ENCODE peak calls at places on chromosomes 12 and 14, in seven cellular contexts. One of them, this sample, is unnamed.

GRCh38 chr12:49828143-49829091 is at the start of gene NCKAP5L:
- DNase-seq in AG09309: peak; percentile 81
- DNase-seq in mucosa of descending colon: peak; percentile 97
- DNase-seq in retinal pigment epithelial cell: peak; percentile 76
- DNase-seq in endothelial cell: peak; percentile 97
- DNase-seq in pancreas: peak; percentile 96
- DNase-seq in AG10803: peak; percentile 97
- DNase-seq in this sample: peak; percentile 81

GRCh38 chr12:98578821-98579220 is 14.7 kb upstream of the SLC25A3 start:
- DNase-seq in AG09309: no peak
- DNase-seq in mucosa of descending colon: no peak
- DNase-seq in retinal pigment epithelial cell: no peak
- DNase-seq in endothelial cell: no peak
- DNase-seq in pancreas: no peak
- DNase-seq in AG10803: no peak
- DNase-seq in this sample: no peak

GRCh38 chr12:69097619-69098368 is 141.6 kb upstream of the CPSF6 start:
- DNase-seq in AG09309: peak; percentile 14
- DNase-seq in mucosa of descending colon: no peak
- DNase-seq in retinal pigment epithelial cell: no peak
- DNase-seq in endothelial cell: no peak
- DNase-seq in pancreas: no peak
- DNase-seq in AG10803: peak; percentile 67
- DNase-seq in this sample: no peak

GRCh38 chr12:121537814-121538698 is 42.8 kb downstream of the KDM2B start:
- DNase-seq in AG09309: no peak
- DNase-seq in mucosa of descending colon: no peak
- DNase-seq in retinal pigment epithelial cell: no peak
- DNase-seq in endothelial cell: peak; percentile 24
- DNase-seq in pancreas: peak; percentile 75
- DNase-seq in AG10803: no peak
- DNase-seq in this sample: no peak

GRCh38 chr12:54161481-54162437 is 27.0 kb downstream of the SMUG1 start:
- DNase-seq in AG09309: no peak
- DNase-seq in mucosa of descending colon: no peak
- DNase-seq in retinal pigment epithelial cell: no peak
- DNase-seq in endothelial cell: no peak
- DNase-seq in pancreas: no peak
- DNase-seq in AG10803: no peak
- DNase-seq in this sample: no peak

GRCh38 chr12:109997393-109997792 is 1.2 kb upstream of the GIT2 start:
- DNase-seq in AG09309: no peak
- DNase-seq in mucosa of descending colon: no peak
- DNase-seq in retinal pigment epithelial cell: no peak
- DNase-seq in endothelial cell: no peak
- DNase-seq in pancreas: no peak
- DNase-seq in AG10803: no peak
- DNase-seq in this sample: no peak

GRCh38 chr12:31603546-31604009 is 12.6 kb upstream of the DENND5B start:
- DNase-seq in AG09309: no peak
- DNase-seq in mucosa of descending colon: no peak
- DNase-seq in retinal pigment epithelial cell: no peak
- DNase-seq in endothelial cell: no peak
- DNase-seq in pancreas: no peak
- DNase-seq in AG10803: no peak
- DNase-seq in this sample: no peak

GRCh38 chr14:61280526-61281185 is 482 bp downstream of the TMEM30B start:
- DNase-seq in AG09309: no peak
- DNase-seq in mucosa of descending colon: peak; percentile 82
- DNase-seq in retinal pigment epithelial cell: no peak
- DNase-seq in endothelial cell: peak; percentile 76
- DNase-seq in pancreas: peak; percentile 92
- DNase-seq in AG10803: peak; percentile 16
- DNase-seq in this sample: no peak

GRCh38 chr12:113298861-113299545 is 35.9 kb downstream of the SLC8B1 start:
- DNase-seq in AG09309: no peak
- DNase-seq in mucosa of descending colon: peak; percentile 60
- DNase-seq in retinal pigment epithelial cell: no peak
- DNase-seq in endothelial cell: no peak
- DNase-seq in pancreas: no peak
- DNase-seq in AG10803: peak; percentile 47
- DNase-seq in this sample: no peak

GRCh38 chr14:76115010-76115422 is 36.7 kb upstream of the GPATCH2L start:
- DNase-seq in AG09309: no peak
- DNase-seq in mucosa of descending colon: no peak
- DNase-seq in retinal pigment epithelial cell: no peak
- DNase-seq in endothelial cell: no peak
- DNase-seq in pancreas: no peak
- DNase-seq in AG10803: no peak
- DNase-seq in this sample: no peak

GRCh38 chr12:68842123-68842522 is 34.1 kb downstream of the MDM2 start:
- DNase-seq in AG09309: no peak
- DNase-seq in mucosa of descending colon: no peak
- DNase-seq in retinal pigment epithelial cell: no peak
- DNase-seq in endothelial cell: no peak
- DNase-seq in pancreas: no peak
- DNase-seq in AG10803: no peak
- DNase-seq in this sample: no peak

GRCh38 chr12:19779393-19780056 is 340.2 kb downstream of the AEBP2 start:
- DNase-seq in AG09309: no peak
- DNase-seq in mucosa of descending colon: no peak
- DNase-seq in retinal pigment epithelial cell: no peak
- DNase-seq in endothelial cell: no peak
- DNase-seq in pancreas: peak; percentile 31
- DNase-seq in AG10803: peak; percentile 12
- DNase-seq in this sample: no peak

GRCh38 chr14:63972323-63972932 is 119.6 kb downstream of the SYNE2 start:
- DNase-seq in AG09309: no peak
- DNase-seq in mucosa of descending colon: no peak
- DNase-seq in retinal pigment epithelial cell: no peak
- DNase-seq in endothelial cell: no peak
- DNase-seq in pancreas: no peak
- DNase-seq in AG10803: no peak
- DNase-seq in this sample: no peak

GRCh38 chr12:38158428-38159091 is 158.0 kb upstream of the ALG10B start:
- DNase-seq in AG09309: no peak
- DNase-seq in mucosa of descending colon: no peak
- DNase-seq in retinal pigment epithelial cell: no peak
- DNase-seq in endothelial cell: no peak
- DNase-seq in pancreas: no peak
- DNase-seq in AG10803: no peak
- DNase-seq in this sample: no peak

GRCh38 chr14:36091096-36091495 is 85.4 kb downstream of the PTCSC3 start:
- DNase-seq in AG09309: peak; percentile 56
- DNase-seq in mucosa of descending colon: no peak
- DNase-seq in retinal pigment epithelial cell: peak; percentile 89
- DNase-seq in endothelial cell: no peak
- DNase-seq in pancreas: no peak
- DNase-seq in AG10803: peak; percentile 96
- DNase-seq in this sample: peak; percentile 98
- TF ChIP-seq CTCF in AG09309: no peak
- TF ChIP-seq CTCF in mucosa of descending colon: no peak
- TF ChIP-seq CTCF in retinal pigment epithelial cell: no peak
- TF ChIP-seq CTCF in endothelial cell: no peak
- TF ChIP-seq CTCF in pancreas: no peak
- TF ChIP-seq CTCF in AG10803: no peak
- TF ChIP-seq CTCF in this sample: no peak

DNA sequence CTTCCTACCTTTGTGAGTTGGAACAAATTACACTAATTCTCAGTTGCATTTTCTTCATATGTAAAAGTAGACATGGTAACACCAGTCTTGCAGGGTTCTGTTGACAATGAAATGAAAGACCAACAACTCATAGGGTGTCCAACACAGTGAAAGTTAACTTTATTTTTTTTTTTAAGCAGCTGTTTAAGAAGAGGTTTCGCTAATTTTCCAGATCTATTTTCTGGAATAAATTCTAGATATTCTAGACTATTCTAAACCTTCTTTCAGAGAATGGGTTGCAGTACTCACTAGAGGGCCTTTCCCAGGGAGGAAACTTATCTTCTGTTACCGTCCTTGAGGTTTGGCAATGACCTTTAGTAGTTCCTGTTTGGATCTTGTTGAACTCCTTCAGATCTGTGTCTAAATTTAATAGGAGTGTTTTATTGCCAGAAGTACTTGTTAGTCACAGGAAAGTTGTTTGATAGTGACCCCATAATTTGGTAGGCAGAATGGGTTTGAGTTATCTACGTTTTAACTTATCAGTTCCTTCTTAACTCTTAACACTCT is 2.8 kb upstream of the ART4 start:
- DNase-seq in AG09309: no peak
- DNase-seq in mucosa of descending colon: no peak
- DNase-seq in retinal pigment epithelial cell: no peak
- DNase-seq in endothelial cell: no peak
- DNase-seq in pancreas: no peak
- DNase-seq in AG10803: no peak
- DNase-seq in this sample: no peak
- TF ChIP-seq CTCF in AG09309: no peak
- TF ChIP-seq CTCF in mucosa of descending colon: no peak
- TF ChIP-seq CTCF in retinal pigment epithelial cell: no peak
- TF ChIP-seq CTCF in endothelial cell: no peak
- TF ChIP-seq CTCF in pancreas: no peak
- TF ChIP-seq CTCF in AG10803: no peak
- TF ChIP-seq CTCF in this sample: no peak

GRCh38 chr12:92574046-92574783 is 128.6 kb upstream of the PLEKHG7 start:
- DNase-seq in AG09309: no peak
- DNase-seq in mucosa of descending colon: no peak
- DNase-seq in retinal pigment epithelial cell: no peak
- DNase-seq in endothelial cell: peak; percentile 19
- DNase-seq in pancreas: no peak
- DNase-seq in AG10803: peak; percentile 39
- DNase-seq in this sample: no peak
- TF ChIP-seq CTCF in AG09309: peak; percentile 37
- TF ChIP-seq CTCF in mucosa of descending colon: no peak
- TF ChIP-seq CTCF in retinal pigment epithelial cell: peak; percentile 65
- TF ChIP-seq CTCF in endothelial cell: peak; percentile 26
- TF ChIP-seq CTCF in pancreas: no peak
- TF ChIP-seq CTCF in AG10803: peak; percentile 16
- TF ChIP-seq CTCF in this sample: peak; percentile 31

DNA sequence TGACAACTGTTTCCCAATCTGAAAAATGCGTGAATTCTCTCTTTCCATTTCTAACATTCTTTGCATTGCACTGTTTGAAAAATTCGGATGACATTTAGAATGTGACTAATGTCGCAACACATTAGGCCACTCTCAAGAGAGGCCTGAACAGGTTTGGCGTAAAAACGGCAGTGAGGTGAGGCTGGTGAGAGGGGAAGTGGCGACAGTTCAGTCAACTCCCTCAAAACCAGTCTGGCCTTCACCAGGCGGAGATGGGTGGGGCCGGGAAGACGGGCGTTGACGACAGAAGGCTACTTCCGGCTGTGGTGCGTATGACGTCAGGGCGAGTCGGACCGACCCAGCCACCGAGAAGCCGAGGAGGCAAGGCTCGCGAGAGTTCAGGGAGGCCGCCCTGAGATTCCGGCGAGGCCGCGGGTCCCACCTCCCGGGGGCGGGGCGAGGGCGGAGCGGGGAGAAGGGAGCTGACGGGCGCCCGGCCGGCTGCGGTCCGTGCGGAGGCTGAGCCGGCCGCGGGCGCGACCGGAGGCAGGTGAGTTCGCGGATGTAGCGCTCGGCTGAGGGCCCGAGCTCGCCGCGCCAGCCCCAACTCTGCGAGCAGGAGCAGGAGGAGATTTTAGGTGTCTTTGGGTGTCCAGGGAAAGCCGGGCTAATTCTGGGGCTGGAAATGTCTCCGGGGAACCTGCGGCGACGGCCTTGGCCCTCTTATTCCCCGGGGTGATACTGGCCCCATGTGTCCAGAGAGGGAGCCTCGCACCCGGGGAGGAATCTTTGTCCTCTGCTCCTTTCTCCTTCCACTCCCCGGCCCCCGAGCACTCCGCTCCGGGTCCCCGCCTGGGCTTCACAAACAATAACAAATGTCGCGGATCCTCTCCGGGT is at the start of gene STK38L:
- DNase-seq in AG09309: peak; percentile 66
- DNase-seq in mucosa of descending colon: peak; percentile 99
- DNase-seq in retinal pigment epithelial cell: peak; percentile 74
- DNase-seq in endothelial cell: peak; percentile 99
- DNase-seq in pancreas: peak; percentile 99
- DNase-seq in AG10803: peak; percentile 93
- DNase-seq in this sample: peak; percentile 78
- TF ChIP-seq CTCF in AG09309: peak; percentile 54
- TF ChIP-seq CTCF in mucosa of descending colon: no peak
- TF ChIP-seq CTCF in retinal pigment epithelial cell: peak; percentile 23
- TF ChIP-seq CTCF in endothelial cell: no peak
- TF ChIP-seq CTCF in pancreas: no peak
- TF ChIP-seq CTCF in AG10803: peak; percentile 41
- TF ChIP-seq CTCF in this sample: no peak

GRCh38 chr12:89353823-89354629 is 1.7 kb upstream of the DUSP6 start:
- DNase-seq in AG09309: no peak
- DNase-seq in mucosa of descending colon: peak; percentile 93
- DNase-seq in retinal pigment epithelial cell: no peak
- DNase-seq in endothelial cell: peak; percentile 81
- DNase-seq in pancreas: peak; percentile 92
- DNase-seq in AG10803: peak; percentile 71
- DNase-seq in this sample: no peak

GRCh38 chr12:89357297-89357730 is 5.0 kb upstream of the DUSP6 start:
- DNase-seq in AG09309: no peak
- DNase-seq in mucosa of descending colon: no peak
- DNase-seq in retinal pigment epithelial cell: peak; percentile 93
- DNase-seq in endothelial cell: no peak
- DNase-seq in pancreas: no peak
- DNase-seq in AG10803: no peak
- DNase-seq in this sample: peak; percentile 86

GRCh38 chr12:89354630-89354931 is 2.3 kb upstream of the DUSP6 start:
- DNase-seq in AG09309: no peak
- DNase-seq in mucosa of descending colon: no peak
- DNase-seq in retinal pigment epithelial cell: no peak
- DNase-seq in endothelial cell: no peak
- DNase-seq in pancreas: no peak
- DNase-seq in AG10803: no peak
- DNase-seq in this sample: no peak

GRCh38 chr12:89356069-89356665 is 3.9 kb upstream of the DUSP6 start:
- DNase-seq in AG09309: no peak
- DNase-seq in mucosa of descending colon: no peak
- DNase-seq in retinal pigment epithelial cell: no peak
- DNase-seq in endothelial cell: no peak
- DNase-seq in pancreas: no peak
- DNase-seq in AG10803: no peak
- DNase-seq in this sample: no peak

DNA sequence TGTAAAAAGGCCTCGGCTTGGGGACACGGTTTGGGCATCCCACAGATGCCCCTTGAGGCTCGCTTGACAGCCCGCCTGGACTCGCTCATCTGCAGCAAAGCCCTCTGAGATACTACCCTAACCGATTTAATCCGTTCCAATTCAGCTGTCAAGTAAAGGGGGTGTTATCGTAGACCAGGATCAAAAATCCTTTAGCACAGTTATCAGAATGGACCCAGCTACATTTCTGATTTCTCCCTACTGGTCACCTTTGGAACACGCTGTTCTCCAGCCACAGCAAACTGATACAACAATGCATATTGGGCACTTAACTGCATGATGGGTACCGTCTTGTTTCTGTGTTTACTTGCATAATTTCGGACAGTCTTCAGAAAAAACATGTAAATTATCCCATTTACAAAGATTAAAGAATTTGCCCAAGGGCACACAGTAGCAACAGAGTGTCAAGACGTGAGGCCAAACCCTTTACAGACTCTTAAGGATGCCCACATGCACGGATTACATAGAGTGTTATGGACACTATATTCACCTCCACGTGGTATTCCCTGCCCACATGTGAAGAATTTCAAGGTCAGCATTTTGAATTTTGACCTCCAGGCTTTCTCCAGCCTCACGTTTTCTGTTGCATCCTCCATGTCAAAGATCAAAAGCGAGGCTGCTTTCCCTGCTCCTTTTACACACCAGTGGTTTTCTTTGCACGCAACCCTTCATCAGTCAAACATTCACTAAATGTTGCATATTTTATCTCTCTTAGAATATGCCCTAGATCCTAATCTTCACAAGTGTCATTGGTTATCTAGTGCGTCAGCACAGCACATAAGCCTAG is 3.2 kb upstream of the DUSP6 start:
- DNase-seq in AG09309: no peak
- DNase-seq in mucosa of descending colon: no peak
- DNase-seq in retinal pigment epithelial cell: no peak
- DNase-seq in endothelial cell: no peak
- DNase-seq in pancreas: no peak
- DNase-seq in AG10803: no peak
- DNase-seq in this sample: no peak
- TF ChIP-seq CTCF in AG09309: no peak
- TF ChIP-seq CTCF in mucosa of descending colon: peak; percentile 11
- TF ChIP-seq CTCF in retinal pigment epithelial cell: peak; percentile 37
- TF ChIP-seq CTCF in endothelial cell: peak; percentile 31
- TF ChIP-seq CTCF in pancreas: no peak
- TF ChIP-seq CTCF in AG10803: peak; percentile 22
- TF ChIP-seq CTCF in this sample: peak; percentile 17